ENCODE peak calls at places on chromosomes 12 and 14, in ten cellular contexts. W is adrenal gland; C is heart left ventricle; E is lower lobe of right lung; L is effector memory CD4-positive, alpha-beta T cell; N is right atrium auricular region; Z is ovary; P is upper lobe of right lung; F is gastrocnemius medialis; Y is cardiac muscle cell. O is an unnamed sample. For H3K9me3, the result is how much of the 10 kb centered on the place peaks cover.

GRCh38 chr14:77059276-77059934 is 30.9 kb upstream of the IRF2BPL start:
- DNase-seq in W (peak), Z (no peak), P (no peak), E (no peak), F (no peak), N (no peak), C (no peak), L (no peak), Y (no peak), O (no peak)

GRCh38 chr12:57832966-57833365 is 13.6 kb downstream of the CTDSP2 start:
- DNase-seq in L (no peak), N (no peak), C (no peak), Y (peak), P (no peak), F (no peak), W (no peak), E (no peak), Z (no peak), O (peak)

GRCh38 chr12:71878208-71878607 is 38.6 kb downstream of the TBC1D15 start:
- DNase-seq in P (no peak), L (no peak), W (no peak), N (no peak), C (no peak), Z (no peak), Y (no peak), E (no peak), F (no peak), O (no peak)

GRCh38 chr12:118060301-118061010 is 523 bp downstream of the WSB2 start:
- DNase-seq in N (no peak), P (peak), Z (peak), Y (no peak), E (peak), C (peak), L (peak), F (no peak), W (peak), O (peak)

GRCh38 chr12:31736472-31736871 is 7.7 kb upstream of the AMN1 start:
- DNase-seq in P (no peak), C (no peak), F (no peak), W (no peak), N (no peak), Y (no peak), E (no peak), Z (no peak), L (peak), O (no peak)

GRCh38 chr14:56117765-56118610 is at the start of gene PELI2:
- DNase-seq in F (peak), P (peak), C (peak), E (peak), Z (peak), N (no peak), W (peak), Y (peak), L (peak), O (peak)

GRCh38 chr14:97489750-97490149 is 692.6 kb downstream of the VRK1 start:
- DNase-seq in E (no peak), Z (no peak), Y (no peak), F (no peak), W (no peak), P (no peak), N (no peak), L (no peak), C (no peak), O (no peak)

GRCh38 chr14:93132472-93133065 is 16.8 kb upstream of the ITPK1 start:
- DNase-seq in F (no peak), P (no peak), W (peak), Z (no peak), E (no peak), C (no peak), N (no peak), L (no peak), Y (peak), O (no peak)

GRCh38 chr12:103841690-103842584 is 903 bp upstream of the NT5DC3 start:
- DNase-seq in Y (no peak), C (peak), E (peak), P (peak), W (peak), Z (peak), N (no peak), F (peak), L (peak), O (peak)

GRCh38 chr14:88163731-88164255 is 158.9 kb downstream of the GPR65 start:
- DNase-seq in Z (no peak), W (no peak), L (no peak), F (no peak), E (no peak), P (no peak), N (no peak), C (no peak), Y (no peak), O (no peak)

GRCh38 chr14:101193845-101194355 is 290.4 kb upstream of the RTL1 start:
- DNase-seq in W (no peak), Z (peak), N (no peak), L (no peak), P (peak), C (no peak), Y (no peak), E (no peak), F (no peak), O (no peak)

GRCh38 chr12:122983789-122984515 is 3.5 kb downstream of the ARL6IP4 start:
- DNase-seq in L (no peak), C (peak), N (no peak), E (no peak), P (no peak), W (no peak), Z (no peak), Y (no peak), F (no peak), O (peak)

GRCh38 chr14:104798300-104799238 is 2.3 kb upstream of the ZBTB42 start:
- DNase-seq in W (no peak), C (no peak), N (no peak), E (no peak), P (no peak), F (no peak), Y (no peak), Z (no peak), L (no peak), O (no peak)

GRCh38 chr14:102012336-102012735 is 48.0 kb downstream of the DYNC1H1 start:
- DNase-seq in P (no peak), F (no peak), L (no peak), Y (no peak), Z (no peak), C (no peak), W (no peak), E (no peak), N (no peak), O (no peak)

GRCh38 chr14:86296173-86296572 is 766.2 kb downstream of the FLRT2 start:
- DNase-seq in Z (no peak), N (no peak), E (no peak), Y (no peak), L (no peak), F (no peak), W (no peak), P (no peak), C (no peak), O (no peak)

GRCh38 chr14:33676135-33676566 is 274.7 kb downstream of the EGLN3 start:
- DNase-seq in Y (peak), E (peak), Z (no peak), W (no peak), L (no peak), C (peak), F (peak), N (no peak), P (no peak), O (no peak)

GRCh38 chr14:87643005-87643404 is 350.0 kb downstream of the GALC start:
- DNase-seq in Z (peak), P (no peak), E (no peak), L (no peak), C (peak), N (peak), W (peak), F (no peak), Y (peak), O (peak)

GRCh38 chr12:62758216-62758615 is 176.7 kb downstream of the PPM1H start:
- DNase-seq in Z (no peak), P (no peak), F (no peak), C (no peak), Y (no peak), W (no peak), E (no peak), L (no peak), N (no peak), O (no peak)

GRCh38 chr12:62763319-62763718 is 171.6 kb downstream of the PPM1H start:
- DNase-seq in Y (no peak), Z (no peak), E (no peak), W (no peak), P (no peak), L (no peak), F (no peak), N (no peak), C (no peak), O (no peak)

GRCh38 chr12:62761658-62762057 is 173.3 kb downstream of the PPM1H start:
- DNase-seq in W (no peak), N (no peak), Z (no peak), E (no peak), L (no peak), F (no peak), Y (no peak), P (no peak), C (peak), O (peak)

GRCh38 chr12:62762645-62763044 is 172.3 kb downstream of the PPM1H start:
- DNase-seq in C (no peak), Z (no peak), W (no peak), Y (no peak), P (no peak), F (no peak), E (no peak), N (no peak), L (no peak), O (no peak)

GRCh38 chr12:62760779-62761178 is 174.2 kb downstream of the PPM1H start:
- DNase-seq in E (no peak), P (no peak), L (no peak), C (no peak), W (no peak), Y (peak), F (no peak), N (no peak), Z (no peak), O (no peak)
- H3K27ac ChIP-seq in E (no peak), P (no peak), L (no peak), C (peak), W (no peak), Y (no peak), F (no peak), N (peak), Z (peak), O (no peak)

GRCh38 chr12:126895946-126896520 is 1370.9 kb upstream of the TMEM132C start:
- DNase-seq in Y (no peak), N (no peak), P (no peak), F (no peak), W (no peak), C (no peak), E (no peak), Z (no peak), L (no peak), O (no peak)

GRCh38 chr12:126891789-126892188 is 1375.2 kb upstream of the TMEM132C start:
- DNase-seq in W (no peak), E (no peak), Y (no peak), C (no peak), L (no peak), F (no peak), N (no peak), P (no peak), Z (no peak), O (no peak)

GRCh38 chr12:126890097-126890496 is 1376.9 kb upstream of the TMEM132C start:
- DNase-seq in C (no peak), F (no peak), P (no peak), Y (no peak), Z (no peak), N (no peak), W (no peak), L (no peak), E (no peak), O (no peak)
- H3K9me3 ChIP-seq in C (under half), F (under half), P (under half), Y (under half), Z (under half), N (under half), W (under half), L (under half), E (under half), O (under half)

DNA sequence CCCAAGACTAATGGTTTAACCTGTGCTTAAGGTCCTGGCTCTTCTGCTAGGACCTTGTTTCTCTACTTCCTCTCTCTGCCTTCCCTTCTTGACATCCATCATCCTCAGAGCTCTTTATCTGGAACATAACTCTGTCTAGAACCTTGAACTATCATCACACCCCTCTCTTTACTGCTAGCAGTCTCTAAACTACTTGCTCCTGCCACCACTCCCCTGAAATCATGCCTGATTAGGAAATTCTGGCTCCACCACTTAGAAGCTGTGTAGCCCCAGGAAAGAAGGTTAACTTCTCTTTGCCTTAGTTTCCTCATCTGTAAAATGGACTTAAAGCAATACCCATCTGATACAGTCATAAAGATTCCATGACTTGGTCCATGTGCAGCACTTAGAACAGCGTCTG is 9.1 kb downstream of the SLC38A1 start:
- DNase-seq in C (no peak), N (no peak), Y (no peak), W (no peak), E (no peak), P (no peak), L (no peak), F (no peak), Z (no peak), O (no peak)
- H3K27ac ChIP-seq in C (peak), N (peak), Y (peak), W (no peak), E (no peak), P (no peak), L (no peak), F (peak), Z (no peak), O (peak)

GRCh38 chr12:124469193-124469888 is 98.1 kb downstream of the NCOR2 start:
- DNase-seq in E (no peak), F (no peak), L (peak), P (no peak), C (peak), Z (no peak), Y (no peak), N (no peak), W (no peak), O (no peak)
- H3K9me3 ChIP-seq in E (under half), F (under half), L (under half), P (under half), C (under half), Z (under half), Y (under half), N (under half), W (under half), O (under half)

GRCh38 chr12:102120886-102121285 is 903 bp downstream of the PARPBP start:
- DNase-seq in W (no peak), P (no peak), N (no peak), L (no peak), F (no peak), Y (no peak), C (no peak), E (no peak), Z (no peak), O (no peak)
- H3K27ac ChIP-seq in W (no peak), P (no peak), N (no peak), L (no peak), F (no peak), Y (no peak), C (no peak), E (no peak), Z (no peak), O (no peak)

DNA sequence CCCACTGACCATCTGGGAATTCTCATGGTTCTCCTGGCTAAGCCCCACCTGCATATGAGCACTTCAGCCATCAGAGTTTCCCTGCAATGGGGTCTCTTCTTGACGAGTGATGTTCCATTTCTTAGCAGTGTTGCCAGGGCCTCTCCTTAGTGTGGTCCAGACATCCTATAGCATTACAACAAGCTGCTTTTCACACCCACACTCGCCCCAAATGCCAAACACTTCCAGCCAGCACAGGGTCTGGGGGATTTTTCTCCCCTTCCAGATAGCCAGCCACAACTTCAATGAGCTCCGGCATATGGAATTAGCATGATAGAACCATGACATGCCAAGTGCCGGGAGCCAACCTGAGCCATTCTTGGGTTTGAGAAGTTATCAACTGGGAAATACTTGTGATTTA is 267.4 kb downstream of the ZFP36L1 start:
- DNase-seq in Z (no peak), Y (no peak), P (no peak), C (no peak), F (no peak), L (no peak), N (peak), E (no peak), W (no peak), O (no peak)
- H3K9me3 ChIP-seq in Z (under half), Y (under half), P (under half), C (under half), F (under half), L (under half), N (under half), E (under half), W (under half), O (under half)

GRCh38 chr14:44586910-44587309 is 79.8 kb upstream of the FSCB start:
- DNase-seq in Y (no peak), P (no peak), W (no peak), E (no peak), Z (no peak), C (no peak), N (no peak), L (no peak), F (no peak), O (no peak)
- H3K27ac ChIP-seq in Y (no peak), P (no peak), W (no peak), E (no peak), Z (no peak), C (no peak), N (no peak), L (no peak), F (no peak), O (no peak)

GRCh38 chr14:42687421-42687820 is 1080.7 kb downstream of the LRFN5 start:
- DNase-seq in N (no peak), Y (no peak), C (no peak), L (no peak), F (no peak), E (no peak), W (no peak), P (no peak), Z (no peak), O (no peak)
- H3K9me3 ChIP-seq in N (under half), Y (under half), C (under half), L (under half), F (under half), E (under half), W (under half), P (under half), Z (under half), O (under half)

O was measured in tibial artery.